ENCODE peak calls at places on chromosomes 13 and 19, in nine cellular contexts. H is foreskin fibroblast, Z is adrenal gland, D is ovary, G is RWPE1, F is IMR-90, T is BE2C, S is heart right ventricle, R is tibial nerve. X is an unnamed sample.

GRCh38 chr19:45616709-45617027 is 14.7 kb upstream of the GPR4 start:
- DNase-seq in H (no peak), Z (no peak), D (no peak), G (no peak), F (no peak), T (no peak), S (no peak), R (no peak), X (no peak)

GRCh38 chr19:1206733-1207301 is 1.2 kb downstream of the STK11 start:
- DNase-seq in H (peak; percentile 38), Z (no peak), D (no peak), G (no peak), F (no peak), T (no peak), S (no peak), R (no peak), X (no peak)

GRCh38 chr19:14758816-14759215 is 19.5 kb downstream of the ADGRE2 start:
- DNase-seq in H (no peak), Z (no peak), D (no peak), G (peak; percentile 25), F (no peak), T (no peak), S (no peak), R (no peak), X (no peak)

GRCh38 chr13:38538412-38538811 is 148.5 kb upstream of the FREM2 start:
- DNase-seq in H (no peak), Z (no peak), D (no peak), G (no peak), F (no peak), T (no peak), S (no peak), R (no peak), X (no peak)

GRCh38 chr13:45289936-45290563 is 50.9 kb downstream of the TPT1 start:
- DNase-seq in H (no peak), Z (no peak), D (no peak), G (no peak), F (no peak), T (no peak), S (no peak), R (no peak), X (no peak)

GRCh38 chr13:23087884-23088283 is 92.9 kb upstream of the SGCG start:
- DNase-seq in H (peak; percentile 45), Z (peak; percentile 22), D (no peak), G (peak; percentile 20), F (peak; percentile 20), T (peak; percentile 42), S (no peak), R (no peak), X (peak; percentile 15)

GRCh38 chr19:19554074-19555023 is 16.3 kb downstream of the CILP2 start:
- DNase-seq in H (peak; percentile 63), Z (no peak), D (no peak), G (no peak), F (peak; percentile 21), T (no peak), S (peak; percentile 60), R (no peak), X (no peak)

GRCh38 chr19:23512151-23512925 is 117.1 kb upstream of the ZNF91 start:
- DNase-seq in H (no peak), Z (no peak), D (no peak), G (no peak), F (no peak), T (no peak), S (no peak), R (no peak), X (no peak)

GRCh38 chr19:8567522-8568172 is 9.6 kb downstream of the MYO1F start:
- DNase-seq in H (no peak), Z (peak; percentile 50), D (no peak), G (no peak), F (no peak), T (no peak), S (peak; percentile 44), R (no peak), X (no peak)

GRCh38 chr19:47210689-47211316 is 20.2 kb downstream of the BBC3 start:
- DNase-seq in H (peak; percentile 89), Z (peak; percentile 89), D (peak; percentile 89), G (peak; percentile 60), F (peak; percentile 80), T (peak; percentile 80), S (peak; percentile 35), R (peak; percentile 85), X (peak; percentile 72)

GRCh38 chr19:3188627-3189596 is 3.2 kb downstream of the NCLN start:
- DNase-seq in H (no peak), Z (peak; percentile 39), D (peak; percentile 14), G (no peak), F (no peak), T (no peak), S (no peak), R (no peak), X (no peak)

GRCh38 chr19:296476-297225 is 5.4 kb upstream of the PLPP2 start:
- DNase-seq in H (no peak), Z (peak; percentile 50), D (no peak), G (no peak), F (no peak), T (no peak), S (no peak), R (no peak), X (no peak)

GRCh38 chr13:49298903-49299605 is 51.3 kb downstream of the CDADC1 start:
- DNase-seq in H (peak; percentile 15), Z (no peak), D (no peak), G (no peak), F (no peak), T (no peak), S (no peak), R (no peak), X (no peak)

GRCh38 chr19:8342316-8342683 is 762 bp downstream of the KANK3 start:
- DNase-seq in H (no peak), Z (no peak), D (no peak), G (no peak), F (no peak), T (no peak), S (no peak), R (no peak), X (no peak)

GRCh38 chr13:41696163-41697003 is 239.0 kb downstream of the RGCC start:
- DNase-seq in H (peak; percentile 81), Z (peak; percentile 40), D (no peak), G (peak; percentile 55), F (peak; percentile 92), T (no peak), S (no peak), R (no peak), X (peak; percentile 84)

GRCh38 chr19:19866599-19867248 is 1.0 kb downstream of the ZNF253 start:
- DNase-seq in H (peak; percentile 4), Z (peak; percentile 23), D (no peak), G (peak; percentile 3), F (no peak), T (peak; percentile 17), S (no peak), R (no peak), X (no peak)

GRCh38 chr19:10104665-10105221 is 1.4 kb upstream of the PPAN start:
- DNase-seq in H (no peak), Z (no peak), D (no peak), G (no peak), F (no peak), T (no peak), S (no peak), R (no peak), X (no peak)

GRCh38 chr19:7013678-7014077 is 7.6 kb downstream of the MBD3L2B start:
- DNase-seq in H (no peak), Z (no peak), D (no peak), G (peak; percentile 55), F (no peak), T (no peak), S (no peak), R (no peak), X (peak; percentile 2)

DNA sequence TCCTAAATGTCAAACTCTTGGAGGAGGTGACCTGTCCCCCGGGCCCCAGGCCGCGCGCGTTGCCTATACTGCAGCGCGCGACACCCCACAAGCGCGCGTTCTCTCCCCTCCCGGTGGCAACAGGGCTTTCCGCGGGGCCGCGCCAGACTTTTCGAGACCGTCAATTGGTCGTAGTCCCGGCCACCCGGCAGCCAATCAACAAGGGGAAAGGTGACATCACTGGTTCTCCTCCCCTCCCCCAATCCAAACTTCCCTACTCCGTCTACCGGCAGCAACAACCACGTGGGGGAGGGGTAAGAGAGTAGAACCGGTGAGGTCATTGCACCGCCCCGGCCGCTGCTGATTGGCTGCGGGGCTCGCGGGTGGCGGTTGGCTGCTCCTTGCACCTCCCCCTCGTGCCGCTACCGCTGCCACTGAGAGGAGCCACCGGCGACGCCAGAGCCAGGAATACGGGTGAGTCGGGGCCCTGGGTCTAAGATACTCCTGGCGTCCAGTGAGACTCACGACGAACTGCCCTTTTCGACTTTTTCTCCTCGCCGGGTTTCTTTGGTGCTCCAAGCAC is 829 bp upstream of the CIC start:
- DNase-seq in H (peak; percentile 100), Z (peak; percentile 100), D (peak; percentile 99), G (peak; percentile 96), F (peak; percentile 99), T (peak; percentile 100), S (peak; percentile 96), R (peak; percentile 99), X (peak; percentile 99)
- TF ChIP-seq CTCF in H (no peak), Z (no peak), D (no peak), G (no peak), F (peak; percentile 3), T (no peak), S (no peak), R (no peak), X (no peak)

GRCh38 chr13:33659894-33660293 is 158.1 kb upstream of the RFC3 start:
- DNase-seq in H (no peak), Z (no peak), D (no peak), G (no peak), F (no peak), T (no peak), S (no peak), R (no peak), X (no peak)
- TF ChIP-seq CTCF in H (no peak), Z (no peak), D (no peak), G (no peak), F (no peak), T (no peak), S (no peak), R (no peak), X (no peak)

GRCh38 chr13:27728271-27728670 is 64.0 kb upstream of the GSX1 start:
- DNase-seq in H (no peak), Z (no peak), D (no peak), G (no peak), F (no peak), T (no peak), S (no peak), R (no peak), X (peak; percentile 13)
- TF ChIP-seq CTCF in H (no peak), Z (no peak), D (no peak), G (no peak), F (no peak), T (peak; percentile 14), S (no peak), R (no peak), X (no peak)

GRCh38 chr19:35236638-35237400 is 8.3 kb upstream of the FAM187B start:
- DNase-seq in H (no peak), Z (no peak), D (no peak), G (no peak), F (no peak), T (no peak), S (no peak), R (no peak), X (no peak)
- TF ChIP-seq CTCF in H (no peak), Z (no peak), D (no peak), G (no peak), F (no peak), T (no peak), S (peak; percentile 22), R (no peak), X (no peak)

X was measured in HFFc6.